ENCODE peak calls at places on chromosomes 3 and 15, in seven cellular contexts. C, V, Q, F, A, Z and S are unnamed samples. For H3K4me1 and H3K9me3, the result is how much of the 10 kb centered on the place peaks cover.

GRCh38 chr3:69200384-69201068 is 78.1 kb upstream of the LMOD3 start:
- DNase-seq in C (peak), V (peak), Q (peak), F (no peak), A (no peak), Z (no peak), S (peak)

GRCh38 chr3:20528180-20528579 is 342.2 kb upstream of the SGO1 start:
- DNase-seq in C (no peak), V (no peak), Q (no peak), F (no peak), A (no peak), Z (no peak), S (no peak)

GRCh38 chr3:58041826-58042324 is 33.7 kb downstream of the FLNB start:
- DNase-seq in C (peak), V (no peak), Q (peak), F (no peak), A (no peak), Z (peak), S (no peak)

GRCh38 chr3:56894912-56895431 is 93.2 kb upstream of the ARHGEF3 start:
- DNase-seq in C (no peak), V (no peak), Q (peak), F (no peak), A (no peak), Z (no peak), S (no peak)

GRCh38 chr15:48897144-48897814 is 19.3 kb downstream of the EID1 start:
- DNase-seq in C (no peak), V (no peak), Q (peak), F (no peak), A (no peak), Z (no peak), S (no peak)

GRCh38 chr3:292038-292437 is 95.5 kb downstream of the CHL1 start:
- DNase-seq in C (no peak), V (no peak), Q (no peak), F (no peak), A (no peak), Z (no peak), S (no peak)

GRCh38 chr3:13470894-13471574 is 9.1 kb upstream of the HDAC11 start:
- DNase-seq in C (peak), V (no peak), Q (no peak), F (no peak), A (no peak), Z (no peak), S (no peak)

GRCh38 chr15:55587321-55588069 is 650 bp downstream of the PYGO1 start:
- DNase-seq in C (peak), V (peak), Q (peak), F (peak), A (peak), Z (no peak), S (peak)

GRCh38 chr3:141047168-141047567 is 4.0 kb upstream of the SPSB4 start:
- DNase-seq in C (peak), V (no peak), Q (no peak), F (no peak), A (no peak), Z (no peak), S (no peak)

GRCh38 chr3:151154566-151154965 is 48.5 kb downstream of the GPR171 start:
- DNase-seq in C (no peak), V (no peak), Q (no peak), F (no peak), A (no peak), Z (no peak), S (no peak)

GRCh38 chr3:152773633-152774032 is 61.3 kb upstream of the P2RY1 start:
- DNase-seq in C (no peak), V (no peak), Q (no peak), F (no peak), A (no peak), Z (no peak), S (no peak)

GRCh38 chr3:196274585-196274984 is 12.9 kb downstream of the PCYT1A start:
- DNase-seq in C (peak), V (no peak), Q (peak), F (no peak), A (no peak), Z (peak), S (no peak)

GRCh38 chr15:25743160-25743908 is 119.8 kb downstream of the ATP10A start:
- DNase-seq in C (no peak), V (no peak), Q (peak), F (no peak), A (peak), Z (no peak), S (no peak)

GRCh38 chr3:184563941-184564684 is 2.5 kb downstream of the EPHB3 start:
- DNase-seq in C (no peak), V (no peak), Q (no peak), F (no peak), A (no peak), Z (no peak), S (no peak)

GRCh38 chr15:27690290-27690689 is 408.8 kb downstream of the OCA2 start:
- DNase-seq in C (no peak), V (no peak), Q (no peak), F (no peak), A (no peak), Z (no peak), S (no peak)

GRCh38 chr3:195546130-195546560 is 3.0 kb upstream of the PPP1R2 start:
- DNase-seq in C (peak), V (peak), Q (peak), F (peak), A (peak), Z (no peak), S (no peak)

GRCh38 chr3:130085881-130086280 is 4.2 kb downstream of the ALG1L2 start:
- DNase-seq in C (no peak), V (no peak), Q (no peak), F (no peak), A (no peak), Z (no peak), S (peak)

GRCh38 chr15:50380089-50380488 is 25.1 kb upstream of the GABPB1 start:
- DNase-seq in C (no peak), V (no peak), Q (peak), F (no peak), A (no peak), Z (no peak), S (no peak)

GRCh38 chr15:37872661-37873060 is 61.8 kb upstream of the TMCO5A start:
- DNase-seq in C (no peak), V (no peak), Q (no peak), F (no peak), A (no peak), Z (no peak), S (no peak)

GRCh38 chr3:63975705-63976104 is 47.6 kb downstream of the PSMD6 start:
- DNase-seq in C (no peak), V (peak), Q (no peak), F (peak), A (no peak), Z (no peak), S (no peak)

GRCh38 chr3:100782359-100782758 is 73.1 kb downstream of the TFG start:
- DNase-seq in C (no peak), V (no peak), Q (no peak), F (no peak), A (no peak), Z (no peak), S (no peak)

GRCh38 chr3:122728186-122728585 is 47.5 kb downstream of the PARP14 start:
- DNase-seq in C (no peak), V (no peak), Q (no peak), F (no peak), A (no peak), Z (no peak), S (no peak)

GRCh38 chr3:111890051-111890580 is 31.1 kb downstream of the PHLDB2 start:
- DNase-seq in C (peak), V (no peak), Q (no peak), F (no peak), A (no peak), Z (no peak), S (no peak)

GRCh38 chr3:149575213-149575961 is 82.4 kb downstream of the WWTR1 start:
- DNase-seq in C (peak), V (no peak), Q (peak), F (peak), A (no peak), Z (no peak), S (no peak)

GRCh38 chr3:30855390-30855789 is 39.1 kb downstream of the GADL1 start:
- DNase-seq in C (peak), V (no peak), Q (no peak), F (no peak), A (no peak), Z (no peak), S (no peak)

GRCh38 chr3:1515842-1516241 is 423.0 kb downstream of the CNTN6 start:
- DNase-seq in C (no peak), V (no peak), Q (no peak), F (no peak), A (no peak), Z (no peak), S (no peak)

GRCh38 chr3:151770941-151771340 is 37.2 kb downstream of the AADACL2 start:
- DNase-seq in C (peak), V (peak), Q (no peak), F (peak), A (peak), Z (no peak), S (peak)

GRCh38 chr15:82105458-82106205 is 59.8 kb upstream of the MEX3B start:
- DNase-seq in C (peak), V (peak), Q (peak), F (no peak), A (peak), Z (no peak), S (peak)

GRCh38 chr3:55006277-55006676 is 78.4 kb upstream of the LRTM1 start:
- DNase-seq in C (no peak), V (no peak), Q (peak), F (no peak), A (no peak), Z (no peak), S (no peak)

GRCh38 chr3:159941043-159941994 is 47.3 kb upstream of the IL12A start:
- DNase-seq in C (peak), V (no peak), Q (peak), F (no peak), A (no peak), Z (no peak), S (no peak)

GRCh38 chr3:106533097-106533496 is 664.3 kb upstream of the CBLB start:
- DNase-seq in C (no peak), V (no peak), Q (no peak), F (no peak), A (no peak), Z (no peak), S (no peak)
- H3K4me1 ChIP-seq in C (under half), V (under half), Q (under half), F (under half), A (under half), Z (under half), S (under half)

GRCh38 chr15:74202461-74203401 is at the start of gene STRA6:
- DNase-seq in C (no peak), V (no peak), Q (no peak), F (no peak), A (no peak), Z (no peak), S (peak)
- TF ChIP-seq CTCF in C (no peak), V (no peak), Q (no peak), F (no peak), A (no peak), Z (no peak), S (no peak)

GRCh38 chr3:44568561-44568960 is 13.6 kb downstream of the ZKSCAN7 start:
- DNase-seq in C (no peak), V (no peak), Q (peak), F (no peak), A (no peak), Z (no peak), S (no peak)
- H3K9me3 ChIP-seq in C (under half), V (under half), Q (under half), F (under half), A (under half), Z (under half), S (under half)

GRCh38 chr3:171402281-171402680 is 57.9 kb downstream of the TNIK start:
- DNase-seq in C (no peak), V (no peak), Q (no peak), F (no peak), A (no peak), Z (no peak), S (no peak)

GRCh38 chr3:171396048-171396447 is 64.2 kb downstream of the TNIK start:
- DNase-seq in C (peak), V (no peak), Q (peak), F (no peak), A (no peak), Z (no peak), S (no peak)

GRCh38 chr3:171399842-171400241 is 60.4 kb downstream of the TNIK start:
- DNase-seq in C (no peak), V (no peak), Q (no peak), F (no peak), A (no peak), Z (no peak), S (no peak)

GRCh38 chr3:171393032-171393744 is 67.0 kb downstream of the TNIK start:
- DNase-seq in C (no peak), V (peak), Q (peak), F (no peak), A (no peak), Z (no peak), S (no peak)

DNA sequence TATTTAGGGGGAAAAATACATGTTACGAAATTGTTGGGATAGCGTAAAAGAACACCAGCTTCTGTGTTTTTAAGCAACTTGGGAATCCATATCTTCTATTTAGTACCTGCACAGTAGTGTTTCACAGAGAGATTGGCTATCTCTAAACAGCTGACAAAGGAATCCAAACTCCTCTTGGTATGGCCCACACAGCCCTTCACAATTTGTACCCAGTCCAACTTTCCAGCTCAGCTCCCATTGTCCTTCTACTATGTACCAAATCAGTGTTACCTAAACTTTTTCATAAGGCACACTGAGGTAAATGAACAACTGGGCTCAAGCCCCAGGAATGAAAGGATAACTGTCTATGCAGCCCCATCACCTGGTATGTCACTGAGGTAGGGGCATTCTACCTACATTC is 61.9 kb downstream of the TNIK start:
- DNase-seq in C (no peak), V (no peak), Q (no peak), F (no peak), A (no peak), Z (no peak), S (no peak)
- H3K4me1 ChIP-seq in C (under half), V (under half), Q (under half), F (under half), A (under half), Z (under half), S (under half)